ENCODE peak calls at places on chromosomes 1 and 21, in nine cellular contexts. C is endothelial cell, I is OCI-LY7, L is cardiac fibroblast, M is GM20000, W is fibroblast of mammary gland, U is fibroblast of lung, G is GM13976, E is glutamatergic neuron. D is an unnamed sample.

GRCh38 chr1:223363856-223364684 is at the start of gene SUSD4:
- DNase-seq in G (peak), W (no peak), M (peak), E (peak), U (peak), I (peak), C (peak), L (no peak), D (peak)

GRCh38 chr1:60171793-60172192 is 98.2 kb upstream of the C1orf87 start:
- DNase-seq in L (no peak), M (no peak), W (peak), E (no peak), G (no peak), U (peak), C (no peak), I (no peak), D (no peak)

GRCh38 chr1:218971166-218971565 is 202.5 kb upstream of the LYPLAL1 start:
- DNase-seq in G (no peak), I (no peak), C (no peak), M (no peak), E (no peak), L (peak), W (peak), U (no peak), D (no peak)

GRCh38 chr21:14084701-14085100 is 126.1 kb downstream of the LIPI start:
- DNase-seq in M (no peak), W (no peak), I (no peak), G (peak), C (no peak), U (no peak), L (no peak), E (no peak), D (no peak)

GRCh38 chr21:18832950-18833349 is 429.4 kb upstream of the TMPRSS15 start:
- DNase-seq in G (no peak), C (no peak), W (no peak), U (peak), I (no peak), E (no peak), L (peak), M (no peak), D (no peak)

GRCh38 chr1:113012149-113012548 is 56.2 kb upstream of the SLC16A1 start:
- DNase-seq in L (no peak), U (no peak), I (no peak), G (no peak), E (no peak), C (no peak), M (no peak), W (no peak), D (no peak)

GRCh38 chr1:247343801-247344200 is 12.1 kb upstream of the ZNF496 start:
- DNase-seq in W (no peak), C (no peak), L (no peak), E (no peak), I (no peak), G (no peak), U (no peak), M (no peak), D (no peak)

GRCh38 chr1:195097316-195097715 is 1510.9 kb downstream of the KCNT2 start:
- DNase-seq in E (no peak), U (peak), I (no peak), C (no peak), G (no peak), L (no peak), W (no peak), M (no peak), D (no peak)

GRCh38 chr1:211527006-211527405 is 35.0 kb upstream of the RD3 start:
- DNase-seq in C (no peak), G (peak), L (no peak), U (no peak), E (no peak), W (no peak), I (peak), M (peak), D (no peak)

GRCh38 chr1:41515778-41516167 is 31.3 kb upstream of the EDN2 start:
- DNase-seq in E (no peak), W (no peak), L (no peak), I (no peak), U (no peak), C (no peak), M (no peak), G (no peak), D (no peak)

GRCh38 chr1:41515131-41515678 is 30.7 kb upstream of the EDN2 start:
- DNase-seq in W (no peak), M (no peak), U (no peak), G (no peak), I (no peak), L (no peak), C (no peak), E (no peak), D (no peak)

GRCh38 chr1:41517039-41517438 is 32.6 kb upstream of the EDN2 start:
- DNase-seq in G (no peak), L (no peak), I (no peak), E (no peak), W (no peak), M (peak), U (no peak), C (no peak), D (no peak)

GRCh38 chr1:41514381-41514780 is 29.9 kb upstream of the EDN2 start:
- DNase-seq in W (no peak), M (no peak), U (no peak), G (no peak), C (no peak), I (no peak), E (no peak), L (no peak), D (no peak)

DNA sequence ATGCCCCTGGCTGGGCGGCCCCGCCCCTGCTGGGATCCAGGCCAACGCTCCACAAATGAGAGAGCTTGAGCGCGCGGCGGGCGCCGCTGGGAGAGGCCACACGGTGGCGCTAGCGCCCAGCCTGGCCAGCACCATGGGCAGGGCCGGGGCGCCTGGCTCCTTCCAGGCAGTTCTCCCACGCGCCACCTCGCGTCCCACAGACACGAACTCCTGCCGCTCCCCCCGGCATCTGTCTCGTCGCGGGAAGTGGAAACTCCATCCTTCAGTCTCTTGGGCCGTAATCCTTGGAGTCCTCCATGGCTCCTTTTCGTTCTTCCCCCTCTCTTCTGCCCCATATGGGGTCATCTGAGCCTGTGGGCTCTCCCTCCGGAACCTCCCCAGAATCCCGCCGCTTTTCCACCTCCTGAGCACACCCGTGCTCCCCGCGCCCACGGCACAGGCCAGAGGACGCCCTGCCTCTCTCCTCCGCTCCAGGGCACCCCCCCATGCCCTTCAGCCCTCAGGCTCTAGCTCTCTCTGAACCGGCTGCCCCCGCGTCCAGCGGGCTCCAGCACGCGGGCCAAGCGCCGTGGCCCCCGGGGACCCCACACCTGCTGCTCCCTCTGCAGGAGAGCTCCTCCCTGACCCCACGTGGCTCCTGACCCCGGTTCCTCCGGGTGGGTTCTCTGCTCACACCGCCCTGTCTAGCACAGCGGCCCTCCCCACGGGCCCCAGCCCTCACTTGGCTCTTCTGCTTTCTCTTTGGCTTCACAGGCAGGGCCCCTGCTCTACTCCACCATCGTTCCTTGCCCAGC is 31.9 kb upstream of the EDN2 start:
- DNase-seq in M (peak), U (peak), G (peak), I (peak), L (peak), C (peak), E (peak), W (peak), D (peak)
- TF ChIP-seq CTCF in M (peak), U (peak), G (peak), I (peak), L (peak), C (peak), E (peak), W (peak), D (peak)

DNA sequence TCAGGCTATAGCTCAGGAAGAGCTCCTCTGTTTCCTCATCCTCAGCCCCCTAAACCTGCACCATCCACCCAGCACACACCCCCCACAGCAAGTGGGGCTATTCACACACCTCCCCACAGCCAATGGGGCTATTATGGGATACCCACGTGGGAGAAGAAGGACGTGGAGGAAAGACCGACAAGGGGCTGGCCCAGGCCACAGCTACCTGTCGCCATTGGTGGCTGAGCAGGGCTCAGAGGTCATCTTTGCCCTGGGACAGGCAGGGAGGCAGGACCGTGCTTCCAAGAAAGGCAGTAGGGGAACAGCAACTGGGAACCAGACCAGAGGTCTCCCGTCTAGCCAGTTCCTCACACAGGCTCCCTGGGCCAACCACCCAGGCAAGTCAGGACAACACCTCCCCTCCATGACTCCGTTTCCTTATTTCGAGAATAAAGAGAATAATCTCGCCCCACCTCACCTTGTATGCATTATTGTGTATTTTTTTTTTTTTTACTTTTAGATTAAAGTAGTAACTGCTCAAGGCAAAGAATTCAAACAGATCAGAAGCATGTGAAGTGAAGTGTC is 92.3 kb upstream of the TARDBP start:
- DNase-seq in E (no peak), W (no peak), I (no peak), M (no peak), U (no peak), C (no peak), G (no peak), L (no peak), D (no peak)
- TF ChIP-seq CTCF in E (no peak), W (no peak), I (no peak), M (no peak), U (no peak), C (no peak), G (no peak), L (no peak), D (no peak)

GRCh38 chr1:40096977-40097782 is at the start of gene PPT1:
- DNase-seq in L (peak), M (peak), E (peak), G (peak), U (peak), C (peak), W (peak), I (peak), D (peak)
- TF ChIP-seq CTCF in L (no peak), M (no peak), E (no peak), G (no peak), U (peak), C (no peak), W (peak), I (peak), D (no peak)

GRCh38 chr1:114959423-114959822 is 70.2 kb upstream of the TSHB start:
- DNase-seq in U (no peak), W (no peak), I (no peak), E (no peak), L (no peak), C (no peak), G (no peak), M (no peak), D (no peak)
- TF ChIP-seq CTCF in U (no peak), W (no peak), I (no peak), E (no peak), L (no peak), C (no peak), G (no peak), M (no peak), D (no peak)

GRCh38 chr21:39854572-39854971 is 12.7 kb upstream of the PCP4 start:
- DNase-seq in E (no peak), W (no peak), I (no peak), L (no peak), U (no peak), M (no peak), C (no peak), G (no peak), D (no peak)
- TF ChIP-seq CTCF in E (no peak), W (no peak), I (peak), L (no peak), U (no peak), M (no peak), C (no peak), G (no peak), D (no peak)

GRCh38 chr1:82446955-82447354 is 646.2 kb downstream of the ADGRL2 start:
- DNase-seq in U (peak), W (no peak), I (no peak), L (no peak), M (no peak), C (no peak), E (no peak), G (no peak), D (no peak)
- TF ChIP-seq CTCF in U (no peak), W (no peak), I (no peak), L (no peak), M (no peak), C (no peak), E (no peak), G (no peak), D (no peak)

GRCh38 chr1:77872645-77873044 is 15.8 kb upstream of the NEXN start:
- DNase-seq in C (no peak), G (no peak), L (no peak), I (no peak), M (no peak), W (no peak), E (no peak), U (no peak), D (no peak)
- TF ChIP-seq CTCF in C (no peak), G (no peak), L (no peak), I (no peak), M (no peak), W (no peak), E (no peak), U (no peak), D (no peak)